ENCODE peak calls at places on chromosomes 12 and 14, in seven cellular contexts. T is transverse colon, E is heart left ventricle, L is nephron progenitor cell, B is choroid plexus epithelial cell, W is endothelial cell, S is mesothelial cell of epicardium. F is an unnamed sample.

GRCh38 chr12:122067966-122068365 is 10.6 kb upstream of the MLXIP start:
- DNase-seq in W (no peak), T (peak; percentile 75), S (no peak), L (no peak), E (no peak), B (peak; percentile 90), F (no peak)

GRCh38 chr12:22396253-22396652 is 61.7 kb upstream of the ST8SIA1 start:
- DNase-seq in T (no peak), E (no peak), S (no peak), W (no peak), L (no peak), B (no peak), F (no peak)

GRCh38 chr14:45728448-45729225 is 475.6 kb upstream of the MIS18BP1 start:
- DNase-seq in W (no peak), B (no peak), L (no peak), T (no peak), E (no peak), S (no peak), F (no peak)

GRCh38 chr14:67934087-67934486 is 114.5 kb downstream of the RAD51B start:
- DNase-seq in W (peak; percentile 28), S (no peak), T (peak; percentile 18), E (no peak), B (peak; percentile 94), L (peak; percentile 10), F (no peak)

GRCh38 chr14:96178674-96179321 is 25.8 kb upstream of the BDKRB2 start:
- DNase-seq in E (no peak), W (no peak), T (no peak), B (no peak), S (no peak), L (no peak), F (no peak)

GRCh38 chr12:62211510-62211909 is 48.7 kb upstream of the USP15 start:
- DNase-seq in S (no peak), B (no peak), E (no peak), L (no peak), T (no peak), W (no peak), F (no peak)

GRCh38 chr12:57127710-57128518 is at the start of gene LRP1:
- DNase-seq in W (peak; percentile 73), E (peak; percentile 88), T (peak; percentile 88), L (peak; percentile 83), S (peak; percentile 72), B (peak; percentile 86), F (peak; percentile 85)

GRCh38 chr14:26598081-26598671 is 343 bp upstream of the NOVA1 start:
- DNase-seq in W (peak; percentile 90), L (peak; percentile 93), T (peak; percentile 80), S (peak; percentile 59), B (peak; percentile 73), E (peak; percentile 74), F (peak; percentile 90)

GRCh38 chr14:51828017-51828797 is 32.2 kb upstream of the GNG2 start:
- DNase-seq in E (peak; percentile 33), B (peak; percentile 46), T (peak; percentile 34), L (no peak), S (no peak), W (no peak), F (no peak)

GRCh38 chr12:53726946-53727309 is 324 bp downstream of the CALCOCO1 start:
- DNase-seq in T (peak; percentile 13), B (peak; percentile 35), E (no peak), W (no peak), L (peak; percentile 45), S (no peak), F (no peak)

GRCh38 chr12:118315821-118316220 is 56.9 kb downstream of the TAOK3 start:
- DNase-seq in S (no peak), L (no peak), W (no peak), T (no peak), E (no peak), B (no peak), F (no peak)

GRCh38 chr14:65791551-65791981 is 379.0 kb downstream of the FUT8 start:
- DNase-seq in S (no peak), T (no peak), E (no peak), L (peak; percentile 29), B (peak; percentile 53), W (no peak), F (no peak)

GRCh38 chr12:39920647-39921046 is 185.2 kb downstream of the SLC2A13 start:
- DNase-seq in L (no peak), S (no peak), T (no peak), B (no peak), W (no peak), E (no peak), F (no peak)

GRCh38 chr12:108854453-108855283 is 2.7 kb downstream of the SSH1 start:
- DNase-seq in L (no peak), T (no peak), B (peak; percentile 97), W (no peak), S (no peak), E (peak; percentile 79), F (no peak)

GRCh38 chr12:805022-805632 is 52.7 kb downstream of the WNK1 start:
- DNase-seq in L (no peak), T (no peak), B (no peak), E (no peak), W (no peak), S (no peak), F (no peak)

GRCh38 chr12:123075591-123076171 is 75.2 kb downstream of the PITPNM2 start:
- DNase-seq in S (no peak), W (no peak), T (peak; percentile 33), B (peak; percentile 27), L (peak; percentile 61), E (no peak), F (no peak)

GRCh38 chr12:91681751-91682150 is 463.9 kb downstream of the BTG1 start:
- DNase-seq in W (no peak), B (no peak), L (no peak), E (no peak), S (no peak), T (no peak), F (no peak)

GRCh38 chr12:121748218-121748570 is 35.6 kb downstream of the TMEM120B start:
- DNase-seq in T (no peak), B (no peak), E (no peak), L (peak; percentile 33), S (no peak), W (no peak), F (no peak)

GRCh38 chr12:4959381-4959780 is 49.7 kb downstream of the KCNA1 start:
- DNase-seq in L (no peak), E (no peak), B (no peak), W (no peak), T (no peak), S (no peak), F (no peak)

GRCh38 chr12:68641138-68641537 is 30.4 kb downstream of the RAP1B start:
- DNase-seq in T (peak; percentile 34), W (no peak), S (no peak), B (no peak), E (no peak), L (no peak), F (no peak)

GRCh38 chr12:65725376-65725775 is 98.9 kb upstream of the HMGA2 start:
- DNase-seq in T (no peak), S (no peak), W (no peak), B (peak; percentile 38), L (no peak), E (no peak), F (no peak)

GRCh38 chr14:99579903-99580570 is 24.0 kb downstream of the CCDC85C start:
- DNase-seq in W (no peak), L (peak; percentile 63), T (peak; percentile 88), B (no peak), E (no peak), S (peak; percentile 62), F (no peak)

GRCh38 chr12:69254046-69254445 is 14.7 kb downstream of the CPSF6 start:
- DNase-seq in E (no peak), L (no peak), W (no peak), S (no peak), T (no peak), B (peak; percentile 80), F (no peak)

GRCh38 chr14:34833545-34834523 is 41.3 kb downstream of the BAZ1A start:
- DNase-seq in E (no peak), T (no peak), B (peak; percentile 25), L (no peak), S (no peak), W (no peak), F (no peak)

DNA sequence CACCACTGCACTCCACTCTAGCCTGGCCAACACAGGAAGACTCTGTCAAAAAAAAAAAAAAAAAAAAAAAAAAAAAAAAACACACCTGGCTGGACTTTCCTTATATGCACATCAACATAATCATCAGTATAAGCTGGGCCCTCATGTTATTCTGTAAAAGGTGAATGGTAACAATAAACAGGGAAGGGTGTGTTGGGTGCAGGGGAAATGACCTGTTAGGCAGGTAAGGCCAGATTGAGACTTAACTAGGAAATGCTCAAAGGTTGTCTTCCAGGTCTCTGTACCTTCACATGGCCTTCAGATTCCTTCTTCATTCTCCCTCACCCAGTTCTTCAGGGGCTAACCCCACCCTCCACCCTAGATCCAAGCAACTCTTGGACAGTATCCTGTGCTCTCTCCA is 47.5 kb downstream of the ESR2 start:
- DNase-seq in T (no peak), W (no peak), S (no peak), L (no peak), E (no peak), B (no peak), F (no peak)
- TF ChIP-seq CTCF in T (no peak), W (no peak), S (no peak), L (no peak), E (no peak), B (no peak), F (no peak)

DNA sequence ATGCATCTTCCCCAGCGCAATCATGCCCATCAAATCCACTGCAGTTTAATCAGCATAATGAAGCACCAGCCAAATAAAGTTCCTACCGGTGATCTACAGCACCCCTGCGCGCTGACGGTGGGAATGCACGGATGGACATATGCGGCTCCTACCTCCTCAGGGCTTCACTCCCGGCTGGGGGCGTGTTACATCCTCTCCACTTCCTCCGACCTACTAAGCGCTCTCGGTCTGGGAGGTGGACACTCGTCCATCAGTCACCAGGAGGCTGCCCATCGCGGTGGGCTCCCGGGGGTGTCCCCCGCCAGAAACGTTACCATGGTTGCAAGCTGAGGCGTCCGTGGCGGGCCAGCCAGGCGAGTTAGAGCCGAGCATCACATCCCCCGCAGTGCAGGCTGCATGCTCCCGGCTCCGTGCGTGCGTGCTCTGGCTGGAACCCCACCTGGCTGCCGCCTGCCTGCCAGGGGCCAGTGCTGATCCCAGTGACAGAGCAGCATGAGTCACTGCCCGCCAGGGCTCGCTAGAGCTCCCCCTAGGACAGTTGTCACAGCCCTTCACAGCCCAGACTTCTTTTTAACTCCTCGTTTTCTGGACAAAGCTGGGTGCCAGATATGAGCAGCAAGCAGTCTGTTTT is 73.0 kb downstream of the CIT start:
- DNase-seq in L (peak; percentile 72), B (peak; percentile 54), E (peak; percentile 64), W (peak; percentile 60), S (peak; percentile 27), T (no peak), F (peak; percentile 77)
- TF ChIP-seq CTCF in L (peak; percentile 51), B (peak; percentile 38), E (peak; percentile 47), W (no peak), S (no peak), T (peak; percentile 9), F (peak; percentile 60)

GRCh38 chr12:51269174-51270066 is 795 bp downstream of the SMAGP start:
- DNase-seq in B (peak; percentile 23), L (peak; percentile 59), E (peak; percentile 34), W (peak; percentile 75), T (peak; percentile 84), S (no peak), F (peak; percentile 71)
- TF ChIP-seq CTCF in B (peak; percentile 30), L (no peak), E (peak; percentile 36), W (peak; percentile 44), T (peak; percentile 45), S (no peak), F (peak; percentile 44)

DNA sequence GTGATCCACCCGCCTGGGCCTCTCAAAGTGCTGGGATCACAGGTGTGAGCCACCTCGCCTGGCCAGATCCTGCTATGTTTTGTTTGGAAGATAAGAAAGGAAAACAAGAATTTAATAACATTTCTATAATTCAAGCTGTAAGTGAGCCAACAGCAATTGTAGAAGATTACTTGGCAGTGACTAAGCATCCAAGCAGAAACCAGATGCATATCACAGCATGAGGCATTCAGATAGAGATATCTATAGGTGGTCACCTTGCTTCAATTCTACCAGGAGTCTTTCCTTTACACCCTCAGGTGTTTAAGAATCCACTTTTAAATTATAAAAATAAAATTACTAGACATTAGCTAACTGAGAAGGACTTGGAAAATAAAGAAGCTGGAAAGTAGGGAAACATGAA is 83.9 kb upstream of the ATF7IP start:
- DNase-seq in S (no peak), L (no peak), W (no peak), B (no peak), T (no peak), E (no peak), F (no peak)
- TF ChIP-seq CTCF in S (no peak), L (no peak), W (no peak), B (no peak), T (no peak), E (no peak), F (no peak)